ENCODE peak calls at places on chromosome 9, in five cellular contexts. S is hepatocyte; M is cardiac muscle cell; L is CD8-positive, alpha-beta T cell; B is fibroblast of lung. N is an unnamed sample.

GRCh38 chr9:109450346-109450745 is 47.8 kb downstream of the PTPN3 start:
- DNase-seq in S (no peak), M (no peak), L (no peak), B (no peak), N (no peak)

GRCh38 chr9:70403166-70403565 is 11.3 kb downstream of the KLF9 start:
- DNase-seq in S (no peak), M (no peak), L (no peak), B (peak; percentile 26), N (no peak)

GRCh38 chr9:116816484-116816883 is 129.4 kb downstream of the TRIM32 start:
- DNase-seq in S (no peak), M (no peak), L (no peak), B (no peak), N (no peak)

GRCh38 chr9:76213751-76214150 is 180.5 kb downstream of the RFK start:
- DNase-seq in S (no peak), M (no peak), L (no peak), B (peak; percentile 55), N (no peak)

GRCh38 chr9:30065888-30066287 is 2318.6 kb upstream of the ACO1 start:
- DNase-seq in S (no peak), M (no peak), L (no peak), B (no peak), N (no peak)

GRCh38 chr9:127384016-127384730 is 12.8 kb upstream of the SLC2A8 start:
- DNase-seq in S (no peak), M (no peak), L (no peak), B (no peak), N (peak; percentile 39)

GRCh38 chr9:14412778-14413177 is 98.8 kb upstream of the NFIB start:
- DNase-seq in S (no peak), M (no peak), L (no peak), B (no peak), N (no peak)

GRCh38 chr9:115437418-115437817 is 319.5 kb upstream of the TNC start:
- DNase-seq in S (no peak), M (no peak), L (no peak), B (no peak), N (no peak)

GRCh38 chr9:101462558-101462957 is 27.0 kb upstream of the ALDOB start:
- DNase-seq in S (no peak), M (peak; percentile 4), L (no peak), B (peak; percentile 72), N (no peak)

GRCh38 chr9:3464033-3464638 is 61.7 kb downstream of the RFX3 start:
- DNase-seq in S (no peak), M (no peak), L (no peak), B (no peak), N (no peak)

GRCh38 chr9:4375424-4376195 is 75.7 kb upstream of the GLIS3 start:
- DNase-seq in S (peak; percentile 56), M (peak; percentile 38), L (no peak), B (peak; percentile 69), N (no peak)

GRCh38 chr9:131496844-131497425 is 5.8 kb upstream of the POMT1 start:
- DNase-seq in S (peak; percentile 65), M (no peak), L (no peak), B (no peak), N (no peak)

GRCh38 chr9:104905931-104906330 is 22.0 kb downstream of the ABCA1 start:
- DNase-seq in S (no peak), M (no peak), L (no peak), B (peak; percentile 80), N (no peak)

GRCh38 chr9:16885896-16886295 is 15.4 kb upstream of the BNC2 start:
- DNase-seq in S (no peak), M (no peak), L (no peak), B (no peak), N (no peak)

GRCh38 chr9:96317335-96317980 is 15.5 kb upstream of the HSD17B3 start:
- DNase-seq in S (peak; percentile 80), M (peak; percentile 77), L (no peak), B (peak; percentile 45), N (peak; percentile 77)

GRCh38 chr9:98488578-98489312 is 220.0 kb downstream of the GABBR2 start:
- DNase-seq in S (peak; percentile 40), M (peak; percentile 24), L (no peak), B (peak; percentile 99), N (no peak)

GRCh38 chr9:19782005-19782404 is 6.8 kb downstream of the SLC24A2 start:
- DNase-seq in S (peak; percentile 54), M (peak; percentile 77), L (no peak), B (no peak), N (no peak)

GRCh38 chr9:94967481-94967880 is 241.0 kb downstream of the AOPEP start:
- DNase-seq in S (no peak), M (no peak), L (no peak), B (no peak), N (no peak)

GRCh38 chr9:12464368-12464767 is 228.8 kb upstream of the TYRP1 start:
- DNase-seq in S (no peak), M (no peak), L (no peak), B (no peak), N (no peak)

GRCh38 chr9:76109953-76110352 is 219.5 kb downstream of the PCSK5 start:
- DNase-seq in S (peak; percentile 10), M (no peak), L (no peak), B (peak; percentile 53), N (no peak)

GRCh38 chr9:18922161-18922910 is 110.7 kb downstream of the SAXO1 start:
- DNase-seq in S (no peak), M (no peak), L (no peak), B (no peak), N (no peak)

GRCh38 chr9:26326473-26327044 is 566.0 kb downstream of the CAAP1 start:
- DNase-seq in S (peak; percentile 72), M (peak; percentile 69), L (no peak), B (peak; percentile 57), N (no peak)

DNA sequence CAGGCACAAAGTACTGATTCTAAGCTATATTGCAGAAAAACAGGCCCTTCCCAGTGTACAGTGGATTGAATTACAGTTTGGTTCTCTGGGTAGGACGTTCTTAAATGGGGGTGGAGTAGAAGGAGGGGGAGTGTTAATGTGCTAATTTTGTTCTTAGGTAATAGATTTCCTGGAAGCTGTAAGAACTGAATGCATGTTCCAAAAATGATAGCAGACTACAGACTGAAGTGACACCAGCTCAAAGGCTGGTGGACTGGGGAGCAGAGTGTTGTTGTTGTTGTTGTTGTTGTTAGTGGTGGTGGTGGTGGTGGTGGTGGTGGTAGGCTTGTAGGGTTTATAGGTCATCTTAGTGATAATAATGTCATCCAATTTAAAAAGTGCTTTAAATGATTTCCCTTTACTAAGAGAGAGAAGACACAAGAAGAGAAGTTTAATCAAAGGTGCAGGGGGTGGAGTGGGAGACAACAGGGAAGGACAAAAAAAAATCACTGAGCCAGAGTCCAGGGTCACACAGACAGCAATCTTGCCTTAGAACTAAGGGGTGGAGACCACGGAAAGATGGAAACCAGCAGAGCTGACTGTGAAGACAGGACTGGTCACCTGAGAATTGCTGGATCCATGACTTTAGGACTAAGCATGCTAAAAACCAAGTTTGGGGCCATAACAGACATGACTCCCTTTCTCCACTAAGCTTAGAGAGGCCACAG is 27.0 kb downstream of the TTLL11 start:
- DNase-seq in S (no peak), M (no peak), L (no peak), B (no peak), N (no peak)
- TF ChIP-seq CTCF in S (no peak), M (no peak), L (no peak), B (no peak), N (no peak)

GRCh38 chr9:93750045-93750444 is 173.7 kb downstream of the PHF2 start:
- DNase-seq in S (no peak), M (no peak), L (no peak), B (no peak), N (no peak)
- H3K27ac ChIP-seq in S (no peak overlapping the region), M (no peak overlapping the region), L (no peak overlapping the region), B (no peak overlapping the region), N (no peak overlapping the region)

GRCh38 chr9:135329571-135330306 is 149.8 kb upstream of the PPP1R26 start:
- DNase-seq in S (no peak), M (peak; percentile 75), L (no peak), B (no peak), N (no peak)

GRCh38 chr9:135326633-135327152 is 152.9 kb upstream of the PPP1R26 start:
- DNase-seq in S (no peak), M (no peak), L (no peak), B (no peak), N (no peak)

GRCh38 chr9:135328485-135329417 is 150.8 kb upstream of the PPP1R26 start:
- DNase-seq in S (no peak), M (no peak), L (no peak), B (no peak), N (no peak)

GRCh38 chr9:135324329-135324728 is 155.3 kb upstream of the PPP1R26 start:
- DNase-seq in S (no peak), M (no peak), L (no peak), B (no peak), N (no peak)

GRCh38 chr9:135326141-135326540 is 153.4 kb upstream of the PPP1R26 start:
- DNase-seq in S (no peak), M (no peak), L (no peak), B (no peak), N (no peak)
- H3K36me3 ChIP-seq in S (no peaks in the 10 kb centered on the region), M (no peaks in the 10 kb centered on the region), L (no peaks in the 10 kb centered on the region), B (no peaks in the 10 kb centered on the region), N (no peaks in the 10 kb centered on the region)

DNA sequence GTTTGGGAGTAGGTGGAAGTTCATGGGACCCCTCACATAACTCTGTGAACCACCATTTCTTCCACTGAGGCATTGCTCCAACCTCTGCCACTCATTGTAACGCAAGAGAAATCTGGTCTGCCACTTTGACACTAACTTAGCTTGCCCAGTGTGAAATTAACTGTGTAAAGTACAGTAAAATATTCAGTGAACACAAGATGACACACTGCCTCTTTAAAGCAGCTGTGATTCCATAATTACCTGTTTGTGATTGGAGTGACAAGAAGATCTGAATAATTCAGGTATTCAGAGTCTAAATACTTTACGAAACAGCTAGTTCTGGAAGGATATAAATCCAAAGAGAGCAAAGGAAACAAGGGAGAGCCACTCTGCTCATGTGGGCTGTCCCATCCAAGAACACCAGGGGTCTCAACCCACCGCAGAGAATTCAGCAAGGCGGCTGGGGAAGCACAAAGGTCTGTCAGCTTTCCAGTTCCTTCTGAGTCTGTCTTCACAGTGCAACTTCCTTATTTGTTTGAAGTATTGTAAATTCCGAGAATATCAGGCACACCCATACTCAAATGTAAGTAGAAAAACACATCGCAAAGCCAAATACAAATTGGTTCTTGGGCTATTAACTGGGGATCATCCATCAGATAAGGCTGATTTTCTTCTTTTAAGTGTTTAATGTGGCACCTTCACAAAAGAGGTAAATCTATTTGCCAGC is 86.9 kb downstream of the GNAQ start:
- DNase-seq in S (peak; percentile 64), M (no peak), L (no peak), B (no peak), N (no peak)
- TF ChIP-seq CTCF in S (peak; percentile 32), M (no peak), L (no peak), B (no peak), N (no peak)

GRCh38 chr9:33130501-33130900 is 36.6 kb downstream of the B4GALT1 start:
- DNase-seq in S (peak; percentile 33), M (no peak), L (no peak), B (peak; percentile 69), N (peak; percentile 57)

GRCh38 chr9:33127881-33128280 is 39.3 kb downstream of the B4GALT1 start:
- DNase-seq in S (no peak), M (no peak), L (no peak), B (no peak), N (peak; percentile 50)

GRCh38 chr9:33128570-33128969 is 38.6 kb downstream of the B4GALT1 start:
- DNase-seq in S (no peak), M (no peak), L (no peak), B (no peak), N (peak; percentile 62)

GRCh38 chr9:33129886-33130284 is 37.3 kb downstream of the B4GALT1 start:
- DNase-seq in S (peak; percentile 22), M (no peak), L (no peak), B (no peak), N (peak; percentile 51)

GRCh38 chr9:33129251-33129885 is 37.8 kb downstream of the B4GALT1 start:
- DNase-seq in S (no peak), M (no peak), L (no peak), B (no peak), N (peak; percentile 67)
- H3K27ac ChIP-seq in S (peak overlapping the region; percentile 87), M (peak overlapping the region; percentile 84), L (no peak overlapping the region), B (no peak overlapping the region), N (peak overlapping the region; percentile 46)